ENCODE peak calls at places on chromosomes 12 and 14, in six cellular contexts. Y is left lung; Q is A673; V is cardiac muscle cell; G is fibroblast of lung; P is CD4-positive, alpha-beta T cell. O is an unnamed sample.

GRCh38 chr12:78209851-78210493 is 379.3 kb downstream of the NAV3 start:
- DNase-seq in Y (no peak), Q (peak; percentile 17), V (no peak), G (peak; percentile 34), P (no peak), O (no peak)

GRCh38 chr12:118345355-118345754 is 27.4 kb downstream of the TAOK3 start:
- DNase-seq in Y (no peak), Q (no peak), V (peak; percentile 17), G (no peak), P (no peak), O (no peak)

GRCh38 chr12:26936559-26937442 is 980 bp downstream of the INTS13 start:
- DNase-seq in Y (no peak), Q (no peak), V (no peak), G (no peak), P (no peak), O (no peak)

GRCh38 chr12:114759635-114760034 is 75.7 kb upstream of the TBX3 start:
- DNase-seq in Y (no peak), Q (no peak), V (no peak), G (no peak), P (no peak), O (no peak)

GRCh38 chr12:26563555-26563954 is 269.4 kb downstream of the ITPR2 start:
- DNase-seq in Y (no peak), Q (no peak), V (no peak), G (no peak), P (no peak), O (no peak)

GRCh38 chr12:88242161-88242925 is 100.2 kb downstream of the TMTC3 start:
- DNase-seq in Y (no peak), Q (peak; percentile 37), V (no peak), G (peak; percentile 99), P (no peak), O (no peak)

GRCh38 chr12:128790653-128791373 is 32.9 kb downstream of the SLC15A4 start:
- DNase-seq in Y (no peak), Q (no peak), V (no peak), G (no peak), P (no peak), O (no peak)

GRCh38 chr12:107649615-107650014 is 36.0 kb upstream of the PWP1 start:
- DNase-seq in Y (no peak), Q (no peak), V (no peak), G (no peak), P (no peak), O (no peak)

GRCh38 chr12:93778306-93778705 is 101.1 kb downstream of the CRADD start:
- DNase-seq in Y (no peak), Q (no peak), V (no peak), G (peak; percentile 75), P (no peak), O (no peak)

GRCh38 chr12:70507442-70507841 is 129.8 kb downstream of the PTPRB start:
- DNase-seq in Y (no peak), Q (no peak), V (no peak), G (peak; percentile 72), P (no peak), O (no peak)

GRCh38 chr14:21868442-21869046 is 194.9 kb upstream of the OR4E1 start:
- DNase-seq in Y (no peak), Q (peak; percentile 76), V (peak; percentile 79), G (no peak), P (peak; percentile 78), O (peak; percentile 6)

GRCh38 chr12:96510306-96510764 is 21.0 kb downstream of the CFAP54 start:
- DNase-seq in Y (no peak), Q (no peak), V (no peak), G (peak; percentile 42), P (no peak), O (no peak)

GRCh38 chr12:115407723-115408122 is 723.7 kb upstream of the TBX3 start:
- DNase-seq in Y (no peak), Q (no peak), V (no peak), G (no peak), P (no peak), O (no peak)

GRCh38 chr12:47707355-47707754 is 1.5 kb upstream of the RPAP3 start:
- DNase-seq in Y (no peak), Q (no peak), V (no peak), G (no peak), P (no peak), O (no peak)

GRCh38 chr12:124559182-124560017 is 8.0 kb downstream of the NCOR2 start:
- DNase-seq in Y (peak; percentile 46), Q (no peak), V (no peak), G (peak; percentile 52), P (no peak), O (no peak)

GRCh38 chr14:65184032-65184764 is 81.9 kb upstream of the MAX start:
- DNase-seq in Y (no peak), Q (no peak), V (no peak), G (peak; percentile 66), P (no peak), O (no peak)

GRCh38 chr12:75087656-75088055 is 122.0 kb downstream of the KCNC2 start:
- DNase-seq in Y (no peak), Q (peak; percentile 25), V (peak; percentile 14), G (peak; percentile 1), P (no peak), O (no peak)

GRCh38 chr12:54463034-54463433 is 10.4 kb downstream of the GTSF1 start:
- DNase-seq in Y (no peak), Q (no peak), V (no peak), G (peak; percentile 10), P (no peak), O (no peak)

GRCh38 chr14:90295870-90296516 is 35.7 kb downstream of the NRDE2 start:
- DNase-seq in Y (no peak), Q (no peak), V (no peak), G (peak; percentile 73), P (no peak), O (peak; percentile 15)

GRCh38 chr12:57138526-57139272 is 8.7 kb downstream of the LRP1-AS start:
- DNase-seq in Y (no peak), Q (no peak), V (no peak), G (no peak), P (no peak), O (no peak)

GRCh38 chr14:55707365-55707804 is 127.4 kb downstream of the KTN1 start:
- DNase-seq in Y (no peak), Q (peak; percentile 71), V (peak; percentile 29), G (peak; percentile 60), P (no peak), O (no peak)

GRCh38 chr12:67482751-67483661 is 165.5 kb upstream of the DYRK2 start:
- DNase-seq in Y (no peak), Q (peak; percentile 46), V (peak; percentile 86), G (peak; percentile 71), P (peak; percentile 83), O (peak; percentile 34)

GRCh38 chr14:63343878-63344277 is 25.1 kb upstream of the GPHB5 start:
- DNase-seq in Y (no peak), Q (peak; percentile 55), V (no peak), G (no peak), P (no peak), O (no peak)

GRCh38 chr12:111446044-111446581 is 40.4 kb downstream of the SH2B3 start:
- DNase-seq in Y (no peak), Q (peak; percentile 82), V (no peak), G (peak; percentile 47), P (no peak), O (no peak)

GRCh38 chr12:111448831-111449790 is 43.4 kb downstream of the SH2B3 start:
- DNase-seq in Y (no peak), Q (peak; percentile 25), V (no peak), G (no peak), P (no peak), O (no peak)

GRCh38 chr12:111448266-111448830 is 42.6 kb downstream of the SH2B3 start:
- DNase-seq in Y (no peak), Q (no peak), V (no peak), G (no peak), P (no peak), O (no peak)

GRCh38 chr12:111446631-111447570 is 41.2 kb downstream of the SH2B3 start:
- DNase-seq in Y (no peak), Q (peak; percentile 1), V (no peak), G (no peak), P (no peak), O (no peak)

GRCh38 chr12:111447571-111448265 is 42.0 kb downstream of the SH2B3 start:
- DNase-seq in Y (no peak), Q (peak; percentile 3), V (no peak), G (no peak), P (no peak), O (no peak)
- H3K27ac ChIP-seq in Y (no peak overlapping the region), Q (peak overlapping the region; percentile 65), V (no peak overlapping the region), G (no peak overlapping the region), P (no peak overlapping the region), O (no peak overlapping the region)

GRCh38 chr12:32566663-32567634 is 112.2 kb upstream of the DNM1L start:
- DNase-seq in Y (no peak), Q (peak; percentile 55), V (no peak), G (peak; percentile 71), P (no peak), O (no peak)
- H3K27ac ChIP-seq in Y (peak overlapping the region; percentile 40), Q (no peak overlapping the region), V (peak overlapping the region; percentile 58), G (no peak overlapping the region), P (no peak overlapping the region), O (peak overlapping the region; percentile 56)

DNA sequence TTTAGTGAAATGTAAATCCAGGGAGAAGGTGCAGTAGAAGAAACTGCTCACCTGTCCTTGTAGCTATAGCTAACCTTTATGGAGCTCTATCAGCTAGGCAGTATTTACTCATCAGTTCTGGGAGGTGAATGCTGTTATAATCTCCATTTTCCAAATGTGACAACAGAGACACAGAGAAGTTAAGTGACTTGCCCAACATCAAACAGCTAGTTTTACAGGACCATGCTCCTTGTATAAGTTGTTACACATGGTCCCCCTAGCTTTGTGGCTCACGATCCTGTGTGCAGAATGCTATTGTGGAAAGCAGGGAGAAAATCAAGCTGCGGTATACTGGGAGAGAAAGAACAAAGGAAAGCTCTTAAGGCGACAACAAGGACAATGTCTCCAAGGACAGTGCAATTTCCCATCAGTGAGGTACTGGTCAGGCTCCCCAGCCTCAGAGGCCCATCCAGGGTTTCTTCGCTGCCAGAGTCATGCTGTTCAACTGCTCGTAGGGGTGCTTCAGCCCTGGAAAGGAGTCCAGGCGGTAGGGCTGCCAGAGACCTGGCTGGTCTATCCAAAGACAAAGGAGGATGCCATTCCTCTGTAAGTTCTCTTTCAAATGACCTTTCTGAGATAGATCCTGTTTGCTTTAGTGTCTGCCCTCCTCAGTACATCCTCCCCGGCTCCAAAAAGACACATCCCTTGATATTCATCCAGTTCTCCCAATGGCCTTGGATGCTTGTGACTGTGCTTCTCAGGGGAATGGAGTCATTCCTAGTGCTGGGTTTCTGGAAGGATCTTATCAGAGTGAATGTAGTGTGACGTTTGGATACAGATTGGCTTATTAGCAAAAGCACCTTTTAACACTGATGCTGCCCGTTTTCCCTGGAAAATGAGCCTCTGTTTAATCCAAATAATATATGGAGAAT is 95.5 kb downstream of the ARF6 start:
- DNase-seq in Y (no peak), Q (no peak), V (no peak), G (no peak), P (no peak), O (no peak)
- H3K27ac ChIP-seq in Y (peak overlapping the region; percentile 54), Q (no peak overlapping the region), V (no peak overlapping the region), G (no peak overlapping the region), P (no peak overlapping the region), O (no peak overlapping the region)

GRCh38 chr12:112443916-112444315 is 25.2 kb downstream of the PTPN11 start:
- DNase-seq in Y (no peak), Q (no peak), V (no peak), G (no peak), P (no peak), O (no peak)

DNA sequence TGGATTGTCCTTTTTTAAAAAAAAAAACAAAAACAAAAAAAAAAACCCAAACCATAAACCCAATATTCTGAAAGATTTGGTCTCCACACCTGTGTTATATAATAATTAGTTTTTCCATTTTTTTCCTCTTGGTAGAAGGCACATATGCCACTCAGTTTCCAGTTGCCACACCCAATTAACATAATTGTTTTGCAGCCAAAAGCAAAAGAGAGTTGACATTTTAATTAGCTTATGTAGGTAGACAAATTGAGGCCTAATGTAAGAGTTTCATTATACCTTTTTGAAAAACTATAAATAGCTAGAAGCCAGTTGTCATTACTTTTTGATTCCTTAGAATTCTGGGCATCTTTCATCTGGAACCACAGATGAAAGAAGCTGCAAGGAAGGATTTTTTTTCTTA is 21.0 kb downstream of the PTPN11 start:
- DNase-seq in Y (no peak), Q (no peak), V (no peak), G (no peak), P (no peak), O (no peak)
- H3K27ac ChIP-seq in Y (no peak overlapping the region), Q (no peak overlapping the region), V (no peak overlapping the region), G (no peak overlapping the region), P (no peak overlapping the region), O (no peak overlapping the region)

O was measured in caudate nucleus.